ENCODE peak calls at places on chromosomes 3 and 15, in seven cellular contexts. H is H9, D is H1, X is IMR-90, B is trophoblast cell, U is mesenchymal stem cell, L is mesendoderm. N is an unnamed sample.

GRCh38 chr3:133838916-133839800 is 33.5 kb downstream of the SRPRB start:
- DNase-seq in H (no peak), D (no peak), X (no peak), B (no peak), U (no peak), L (no peak), N (no peak)

GRCh38 chr3:62096521-62096920 is 276.8 kb downstream of the FEZF2 start:
- DNase-seq in H (no peak), D (no peak), X (no peak), B (no peak), U (no peak), L (no peak), N (no peak)

GRCh38 chr3:39141211-39141995 is 12.0 kb downstream of the CSRNP1 start:
- DNase-seq in H (peak; percentile 20), D (no peak), X (peak; percentile 39), B (peak; percentile 86), U (peak; percentile 62), L (no peak), N (no peak)

GRCh38 chr3:142657033-142657432 is 60.8 kb downstream of the PLS1 start:
- DNase-seq in H (peak; percentile 39), D (no peak), X (no peak), B (no peak), U (no peak), L (peak; percentile 27), N (no peak)

GRCh38 chr15:72130272-72130671 is 12.1 kb downstream of the SENP8 start:
- DNase-seq in H (no peak), D (no peak), X (no peak), B (no peak), U (no peak), L (no peak), N (no peak)

GRCh38 chr15:77481670-77482069 is 61.0 kb downstream of the HMG20A start:
- DNase-seq in H (no peak), D (no peak), X (no peak), B (no peak), U (peak; percentile 54), L (no peak), N (no peak)

GRCh38 chr3:66095295-66096001 is 56.7 kb upstream of the MAGI1 start:
- DNase-seq in H (no peak), D (no peak), X (peak; percentile 77), B (no peak), U (no peak), L (no peak), N (no peak)

GRCh38 chr3:119219069-119219468 is 21.6 kb downstream of the B4GALT4 start:
- DNase-seq in H (no peak), D (no peak), X (no peak), B (no peak), U (no peak), L (no peak), N (no peak)

GRCh38 chr15:70504305-70504951 is 258.9 kb downstream of the UACA start:
- DNase-seq in H (no peak), D (no peak), X (peak; percentile 55), B (peak; percentile 29), U (peak; percentile 71), L (peak; percentile 39), N (no peak)

GRCh38 chr3:32450426-32450825 is 52.2 kb downstream of the CMTM6 start:
- DNase-seq in H (no peak), D (no peak), X (no peak), B (no peak), U (no peak), L (no peak), N (no peak)

GRCh38 chr3:100538339-100538706 is 45.9 kb downstream of the TMEM45A start:
- DNase-seq in H (no peak), D (no peak), X (peak; percentile 56), B (no peak), U (no peak), L (no peak), N (no peak)

GRCh38 chr3:195543642-195544536 is 764 bp upstream of the PPP1R2 start:
- DNase-seq in H (peak; percentile 60), D (no peak), X (no peak), B (no peak), U (no peak), L (peak; percentile 61), N (peak; percentile 24)

GRCh38 chr15:28923726-28924280 is 38.0 kb downstream of the APBA2 start:
- DNase-seq in H (no peak), D (no peak), X (no peak), B (no peak), U (no peak), L (no peak), N (no peak)

GRCh38 chr3:194100856-194101390 is 35.0 kb upstream of the HES1 start:
- DNase-seq in H (no peak), D (no peak), X (no peak), B (no peak), U (no peak), L (no peak), N (no peak)

GRCh38 chr15:48796930-48797329 is 13.9 kb downstream of the CEP152 start:
- DNase-seq in H (no peak), D (no peak), X (peak; percentile 90), B (no peak), U (peak; percentile 85), L (no peak), N (no peak)

GRCh38 chr3:38645601-38646000 is 3.9 kb downstream of the SCN5A start:
- DNase-seq in H (no peak), D (no peak), X (no peak), B (no peak), U (no peak), L (no peak), N (no peak)

GRCh38 chr3:6074952-6075351 is 786.0 kb upstream of the GRM7 start:
- DNase-seq in H (no peak), D (no peak), X (no peak), B (no peak), U (no peak), L (no peak), N (no peak)

GRCh38 chr15:77905301-77905920 is 172.1 kb downstream of the TBC1D2B start:
- DNase-seq in H (peak; percentile 23), D (no peak), X (no peak), B (no peak), U (no peak), L (no peak), N (no peak)

DNA sequence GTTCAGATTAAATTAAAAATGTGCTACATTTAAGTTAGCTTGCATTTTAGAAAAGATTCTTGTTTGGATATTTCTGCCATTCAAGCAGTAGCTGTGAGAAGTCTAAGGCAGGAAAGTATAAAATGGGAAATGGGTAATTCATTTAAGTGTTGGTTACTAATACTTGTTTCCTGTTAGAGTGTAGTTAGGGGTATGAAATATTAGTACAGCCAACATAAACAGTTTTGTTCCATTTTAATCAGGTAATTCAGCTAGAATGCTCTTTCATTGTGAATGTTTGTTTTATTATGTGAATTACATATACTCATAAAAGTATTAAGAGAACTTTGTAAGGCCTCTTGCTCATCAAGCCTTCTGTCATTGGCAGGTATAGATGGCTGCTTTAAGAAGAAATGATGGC is 19.9 kb downstream of the TATDN2 start:
- DNase-seq in H (no peak), D (no peak), X (no peak), B (no peak), U (no peak), L (no peak), N (no peak)
- H3K4ac ChIP-seq in H (no peak overlapping the region), D (no peak overlapping the region), X (no peak overlapping the region), B (no peak overlapping the region), U (no peak overlapping the region), L (no peak overlapping the region), N (no peak overlapping the region)

DNA sequence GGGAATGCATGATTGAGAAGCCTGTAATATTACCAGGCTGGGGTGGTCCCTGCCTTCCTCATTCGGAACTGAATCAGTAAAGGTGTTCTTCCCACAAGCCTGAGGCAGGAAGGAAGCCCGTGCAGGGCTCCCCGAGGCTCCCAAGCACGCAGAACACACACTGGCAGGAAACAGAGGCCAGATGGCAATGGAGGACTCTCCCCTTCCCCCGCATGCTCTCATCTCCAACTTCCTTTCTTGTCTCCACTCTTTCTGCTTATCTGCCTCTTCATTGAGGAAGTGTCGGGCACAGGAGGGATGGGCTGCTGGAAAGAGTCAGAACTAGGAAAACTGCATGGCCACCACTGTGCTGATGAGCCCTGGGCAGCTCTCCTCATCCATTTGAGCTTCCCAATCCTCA is 123.5 kb downstream of the NUP210 start:
- DNase-seq in H (no peak), D (no peak), X (no peak), B (no peak), U (no peak), L (peak; percentile 32), N (no peak)
- H3K9ac ChIP-seq in H (no peak overlapping the region), D (no peak overlapping the region), X (no peak overlapping the region), B (no peak overlapping the region), U (no peak overlapping the region), L (no peak overlapping the region), N (no peak overlapping the region)

GRCh38 chr3:52524258-52524751 is 9.4 kb downstream of the NT5DC2 start:
- DNase-seq in H (no peak), D (no peak), X (no peak), B (no peak), U (no peak), L (no peak), N (no peak)

GRCh38 chr3:52521881-52522650 is 11.6 kb downstream of the NT5DC2 start:
- DNase-seq in H (no peak), D (no peak), X (no peak), B (no peak), U (no peak), L (no peak), N (no peak)

GRCh38 chr3:52521488-52521824 is 12.2 kb downstream of the NT5DC2 start:
- DNase-seq in H (no peak), D (no peak), X (no peak), B (no peak), U (no peak), L (no peak), N (no peak)

GRCh38 chr3:52523386-52524257 is 10.0 kb downstream of the NT5DC2 start:
- DNase-seq in H (no peak), D (no peak), X (no peak), B (no peak), U (no peak), L (no peak), N (no peak)

DNA sequence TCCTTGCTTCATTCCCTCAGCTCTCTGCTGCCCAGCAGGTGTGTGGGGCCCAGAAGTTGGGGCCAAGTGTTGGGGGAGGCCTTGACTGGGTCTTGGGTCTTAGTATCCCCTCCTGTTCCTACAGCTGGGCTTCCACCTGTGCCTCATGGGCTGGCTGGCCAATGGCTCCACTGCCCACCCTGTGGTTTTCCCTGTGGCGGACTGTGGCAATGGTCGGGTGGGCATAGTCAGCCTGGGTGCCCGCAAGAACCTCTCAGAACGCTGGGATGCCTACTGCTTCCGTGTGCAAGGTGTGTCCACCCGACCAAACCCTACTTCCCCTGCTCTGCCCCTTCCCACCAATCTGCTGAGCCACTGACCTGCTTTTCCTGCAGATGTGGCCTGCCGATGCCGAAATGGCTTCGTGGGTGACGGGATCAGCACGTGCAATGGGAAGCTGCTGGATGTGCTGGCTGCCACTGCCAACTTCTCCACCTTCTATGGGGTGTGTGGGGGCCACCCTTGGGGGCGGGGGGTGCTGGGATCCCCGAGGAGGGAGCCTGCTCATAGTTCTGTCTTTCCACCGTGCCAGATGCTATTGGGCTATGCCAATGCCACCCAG is 10.9 kb downstream of the NT5DC2 start:
- DNase-seq in H (no peak), D (no peak), X (no peak), B (no peak), U (no peak), L (no peak), N (no peak)
- H2AK5ac ChIP-seq in H (no peak overlapping the region), D (no peak overlapping the region), X (no peak overlapping the region), B (no peak overlapping the region), U (no peak overlapping the region), L (no peak overlapping the region), N (no peak overlapping the region)

DNA sequence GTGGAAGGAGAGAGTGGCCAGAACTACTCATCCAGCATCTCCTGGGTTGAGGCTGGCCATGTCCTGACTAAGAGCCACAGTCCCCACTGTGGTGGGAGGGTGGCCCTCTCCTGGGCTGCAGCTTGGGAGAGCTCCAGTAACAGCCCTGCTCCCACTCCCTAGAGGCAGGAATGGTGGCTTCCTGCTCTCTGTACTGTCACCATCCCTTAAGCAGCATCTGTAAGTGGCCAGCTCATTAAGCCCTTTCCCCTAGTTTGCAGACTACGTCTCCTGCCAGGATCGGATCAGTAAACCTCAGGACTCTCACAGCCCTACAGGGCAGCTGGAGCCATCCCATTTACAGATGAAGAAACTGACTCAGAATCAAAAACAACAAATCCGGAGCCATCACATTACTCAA is 30.5 kb downstream of the DNAJB8 start:
- DNase-seq in H (no peak), D (no peak), X (no peak), B (peak; percentile 94), U (no peak), L (no peak), N (no peak)
- H3K4ac ChIP-seq in H (no peak overlapping the region), D (no peak overlapping the region), X (no peak overlapping the region), B (peak overlapping the region; percentile 41), U (no peak overlapping the region), L (no peak overlapping the region), N (no peak overlapping the region)

N was measured in neuronal stem cell.